ENCODE peak calls at places on chromosomes 5 and 9, in seven cellular contexts. L is NCI-H774; C is NCI-H1092; A is stimulated activated CD4-positive, alpha-beta T cell treated with anti-CD3 and anti-CD28 coated beads, TNF-alpha, amount 100 ng/mL, for 24 hours; O is CD14-positive monocyte; N is LHCN-M2; T is HEK293T. U is an unnamed sample.

GRCh38 chr9:13568851-13569618 is 289.5 kb upstream of the MPDZ start:
- DNase-seq in O (no peak), C (peak), T (no peak), L (peak), N (peak), A (no peak), U (peak)

GRCh38 chr5:88675758-88676636 is 207.0 kb downstream of the MEF2C start:
- DNase-seq in C (peak), N (no peak), T (peak), O (no peak), A (no peak), L (peak), U (peak)

GRCh38 chr5:133939668-133940067 is 28.8 kb downstream of the C5orf15 start:
- DNase-seq in O (no peak), T (no peak), L (no peak), A (no peak), N (no peak), C (no peak), U (no peak)

GRCh38 chr5:58958701-58959100 is 375.8 kb downstream of the RAB3C start:
- DNase-seq in C (no peak), T (no peak), A (no peak), O (no peak), L (no peak), N (no peak), U (no peak)

GRCh38 chr5:14913141-14913540 is 41.6 kb upstream of the ANKH start:
- DNase-seq in A (no peak), N (no peak), O (no peak), L (no peak), C (no peak), T (no peak), U (no peak)

GRCh38 chr5:174145091-174145490 is 99.6 kb downstream of the NSG2 start:
- DNase-seq in T (no peak), A (no peak), O (no peak), N (no peak), C (no peak), L (no peak), U (no peak)

GRCh38 chr9:27572036-27572435 is 1.2 kb downstream of the C9orf72 start:
- DNase-seq in N (no peak), C (no peak), O (no peak), L (no peak), T (no peak), A (no peak), U (no peak)

GRCh38 chr9:112532427-112532826 is 45.8 kb downstream of the KIAA1958 start:
- DNase-seq in N (peak), A (no peak), T (no peak), C (no peak), O (no peak), L (no peak), U (no peak)

GRCh38 chr5:18003784-18004183 is 369.5 kb downstream of the TAF11L14 start:
- DNase-seq in C (no peak), N (no peak), L (no peak), T (no peak), O (no peak), A (no peak), U (no peak)

GRCh38 chr9:16309350-16310271 is 560.9 kb downstream of the BNC2 start:
- DNase-seq in O (no peak), T (no peak), N (no peak), C (no peak), L (no peak), A (no peak), U (no peak)

GRCh38 chr9:89419978-89420394 is 77.9 kb downstream of the SEMA4D start:
- DNase-seq in T (no peak), A (no peak), N (no peak), L (no peak), C (no peak), O (no peak), U (no peak)

GRCh38 chr5:136810198-136810823 is 445.0 kb upstream of the TRPC7 start:
- DNase-seq in O (no peak), N (peak), A (no peak), C (no peak), T (no peak), L (no peak), U (no peak)

GRCh38 chr5:125349432-125349831 is 603.0 kb upstream of the ZNF608 start:
- DNase-seq in T (no peak), L (peak), N (peak), C (no peak), O (no peak), A (no peak), U (peak)

GRCh38 chr5:58325950-58326500 is 133.9 kb downstream of the PLK2 start:
- DNase-seq in C (no peak), N (no peak), T (no peak), O (no peak), A (no peak), L (no peak), U (no peak)

GRCh38 chr9:121725008-121725795 is 73.8 kb downstream of the DAB2IP start:
- DNase-seq in C (no peak), L (peak), T (no peak), N (peak), A (no peak), O (no peak), U (no peak)

GRCh38 chr9:27382989-27383388 is 86.0 kb upstream of the EQTN start:
- DNase-seq in N (no peak), A (no peak), T (no peak), L (no peak), O (no peak), C (no peak), U (no peak)

GRCh38 chr5:64987768-64988167 is 219.0 kb downstream of the CWC27 start:
- DNase-seq in A (no peak), C (no peak), N (no peak), T (no peak), L (no peak), O (no peak), U (no peak)

GRCh38 chr5:143601357-143601756 is 197.9 kb upstream of the NR3C1 start:
- DNase-seq in A (no peak), N (no peak), L (no peak), T (no peak), C (no peak), O (no peak), U (no peak)

GRCh38 chr9:30944233-30944585 is 1440.2 kb upstream of the ACO1 start:
- DNase-seq in L (no peak), A (no peak), N (no peak), O (no peak), C (no peak), T (no peak), U (no peak)

GRCh38 chr5:122267195-122267594 is 44.8 kb upstream of the SNCAIP start:
- DNase-seq in C (no peak), N (no peak), O (no peak), A (no peak), L (no peak), T (no peak), U (peak)

GRCh38 chr5:39955156-39955555 is 530.4 kb upstream of the DAB2 start:
- DNase-seq in O (no peak), N (no peak), T (no peak), A (no peak), L (no peak), C (no peak), U (no peak)

U was measured in NCI-H345.